ENCODE peak calls at places on chromosomes 12 and 14, in seven cellular contexts. Z, E, S, T, W, C and R are unnamed samples.

GRCh38 chr12:18747960-18748359 is 10.0 kb downstream of the CAPZA3 start:
- DNase-seq in Z (no peak), E (no peak), S (peak), T (no peak), W (no peak), C (no peak), R (no peak)

GRCh38 chr12:92961949-92962348 is 32.9 kb upstream of the EEA1 start:
- DNase-seq in Z (no peak), E (no peak), S (peak), T (no peak), W (no peak), C (no peak), R (no peak)

GRCh38 chr12:89731614-89732013 is 23.0 kb upstream of the ATP2B1 start:
- DNase-seq in Z (no peak), E (no peak), S (peak), T (no peak), W (no peak), C (no peak), R (no peak)

GRCh38 chr12:89166525-89166934 is 185.8 kb downstream of the DUSP6 start:
- DNase-seq in Z (no peak), E (no peak), S (peak), T (no peak), W (no peak), C (peak), R (no peak)

GRCh38 chr12:51864701-51865469 is 16.4 kb upstream of the FIGNL2 start:
- DNase-seq in Z (no peak), E (no peak), S (no peak), T (no peak), W (no peak), C (no peak), R (no peak)

GRCh38 chr14:75363156-75363555 is 64.7 kb upstream of the JDP2 start:
- DNase-seq in Z (no peak), E (no peak), S (no peak), T (no peak), W (no peak), C (no peak), R (no peak)

GRCh38 chr14:105364100-105364708 is 34.1 kb upstream of the TEX22 start:
- DNase-seq in Z (no peak), E (peak), S (peak), T (no peak), W (no peak), C (no peak), R (no peak)

GRCh38 chr12:70925542-70925941 is 5.0 kb upstream of the PTPRR start:
- DNase-seq in Z (no peak), E (no peak), S (no peak), T (no peak), W (no peak), C (no peak), R (no peak)

GRCh38 chr12:111792155-111792876 is 25.6 kb downstream of the ALDH2 start:
- DNase-seq in Z (peak), E (peak), S (peak), T (no peak), W (no peak), C (no peak), R (no peak)

GRCh38 chr12:11477110-11477509 is 81.7 kb upstream of the PRB2 start:
- DNase-seq in Z (no peak), E (no peak), S (no peak), T (no peak), W (no peak), C (no peak), R (no peak)

GRCh38 chr12:50089730-50090129 is 4.6 kb downstream of the SMARCD1 start:
- DNase-seq in Z (no peak), E (no peak), S (no peak), T (no peak), W (no peak), C (no peak), R (no peak)

GRCh38 chr14:61388173-61388975 is 67.0 kb downstream of the PRKCH start:
- DNase-seq in Z (no peak), E (no peak), S (no peak), T (no peak), W (no peak), C (peak), R (no peak)

GRCh38 chr14:69259531-69260245 is at the start of gene GALNT16:
- DNase-seq in Z (no peak), E (peak), S (no peak), T (peak), W (no peak), C (peak), R (no peak)

GRCh38 chr14:96139879-96140278 is 64.8 kb upstream of the BDKRB2 start:
- DNase-seq in Z (no peak), E (no peak), S (no peak), T (no peak), W (no peak), C (no peak), R (no peak)

GRCh38 chr12:46920503-46920902 is 94.7 kb upstream of the SLC38A4 start:
- DNase-seq in Z (no peak), E (no peak), S (no peak), T (no peak), W (no peak), C (peak), R (no peak)

GRCh38 chr12:27515671-27516070 is 8.3 kb upstream of the PPFIBP1 start:
- DNase-seq in Z (no peak), E (no peak), S (no peak), T (no peak), W (no peak), C (no peak), R (no peak)

GRCh38 chr14:49549881-49550280 is 36.3 kb downstream of the RPS29 start:
- DNase-seq in Z (no peak), E (no peak), S (peak), T (no peak), W (no peak), C (no peak), R (no peak)

GRCh38 chr12:2647186-2647585 is 147.6 kb upstream of the FKBP4 start:
- DNase-seq in Z (no peak), E (no peak), S (no peak), T (no peak), W (no peak), C (no peak), R (no peak)

GRCh38 chr12:112574896-112575558 is 156.3 kb downstream of the PTPN11 start:
- DNase-seq in Z (no peak), E (no peak), S (no peak), T (no peak), W (no peak), C (no peak), R (no peak)

GRCh38 chr12:118144499-118144898 is 8.6 kb downstream of the PEBP1 start:
- DNase-seq in Z (no peak), E (no peak), S (no peak), T (no peak), W (no peak), C (no peak), R (no peak)

GRCh38 chr12:65881348-65881961 is 57.2 kb downstream of the HMGA2 start:
- DNase-seq in Z (no peak), E (no peak), S (no peak), T (peak), W (no peak), C (no peak), R (no peak)

GRCh38 chr14:92568621-92569479 is 55.3 kb downstream of the RIN3 start:
- DNase-seq in Z (no peak), E (no peak), S (no peak), T (no peak), W (no peak), C (peak), R (no peak)

GRCh38 chr12:906077-906585 is 43.4 kb downstream of the RAD52 start:
- DNase-seq in Z (no peak), E (no peak), S (no peak), T (no peak), W (no peak), C (no peak), R (no peak)

GRCh38 chr12:25692115-25693035 is 139.3 kb upstream of the LMNTD1 start:
- DNase-seq in Z (no peak), E (no peak), S (peak), T (no peak), W (no peak), C (no peak), R (no peak)

GRCh38 chr14:98171654-98172053 is 1100.3 kb downstream of the BCL11B start:
- DNase-seq in Z (no peak), E (no peak), S (no peak), T (no peak), W (no peak), C (no peak), R (no peak)

GRCh38 chr12:68304626-68305025 is 27.5 kb downstream of the MDM1 start:
- DNase-seq in Z (no peak), E (no peak), S (peak), T (no peak), W (no peak), C (no peak), R (no peak)

GRCh38 chr12:75366629-75367028 is 24.3 kb upstream of the GLIPR1L2 start:
- DNase-seq in Z (no peak), E (no peak), S (peak), T (no peak), W (no peak), C (no peak), R (peak)

GRCh38 chr12:7142057-7142644 is 12.0 kb downstream of the CLSTN3 start:
- DNase-seq in Z (no peak), E (peak), S (peak), T (no peak), W (peak), C (peak), R (no peak)

GRCh38 chr12:92208613-92209121 is 63.0 kb upstream of the BTG1 start:
- DNase-seq in Z (no peak), E (no peak), S (peak), T (no peak), W (no peak), C (peak), R (no peak)

GRCh38 chr12:47216150-47216677 is 136.5 kb upstream of the AMIGO2 start:
- DNase-seq in Z (no peak), E (peak), S (no peak), T (no peak), W (peak), C (peak), R (no peak)

GRCh38 chr12:62778187-62778586 is 156.8 kb downstream of the PPM1H start:
- DNase-seq in Z (no peak), E (no peak), S (no peak), T (no peak), W (no peak), C (no peak), R (no peak)

GRCh38 chr12:59100585-59100984 is 180.3 kb upstream of the LRIG3 start:
- DNase-seq in Z (no peak), E (no peak), S (no peak), T (no peak), W (no peak), C (no peak), R (no peak)

GRCh38 chr12:20350495-20350894 is 17.8 kb upstream of the PDE3A start:
- DNase-seq in Z (no peak), E (no peak), S (peak), T (no peak), W (no peak), C (no peak), R (no peak)

GRCh38 chr12:67456281-67456918 is 187.2 kb downstream of the CAND1 start:
- DNase-seq in Z (no peak), E (no peak), S (peak), T (no peak), W (no peak), C (no peak), R (no peak)